ENCODE peak calls at places on chromosome 16, in ten cellular contexts. D, L, K, N, E, B, A, X, I and G are unnamed samples.

GRCh38 chr16:47258874-47259461 is 115.2 kb upstream of the NETO2 start:
- ATAC-seq in A (no peak), K (no peak), E (no peak), N (no peak), B (no peak), L (no peak), D (no peak), I (no peak), X (peak), G (no peak)

GRCh38 chr16:20329392-20330138 is 2.3 kb upstream of the GP2 start:
- ATAC-seq in B (no peak), K (no peak), X (no peak), N (no peak), D (peak), I (no peak), E (no peak), A (no peak), L (no peak), G (no peak)

GRCh38 chr16:75621170-75621477 is 2.0 kb downstream of the ADAT1 start:
- ATAC-seq in B (no peak), A (no peak), E (no peak), D (no peak), K (no peak), X (peak), N (no peak), I (no peak), L (no peak), G (no peak)

GRCh38 chr16:80993293-80993691 is 13.4 kb downstream of the CMC2 start:
- ATAC-seq in I (no peak), B (peak), N (peak), X (peak), K (no peak), L (peak), A (no peak), D (peak), E (no peak), G (no peak)

GRCh38 chr16:55189975-55190636 is 133.9 kb upstream of the IRX6 start:
- ATAC-seq in K (no peak), B (no peak), E (no peak), L (no peak), X (no peak), A (no peak), N (no peak), D (no peak), I (no peak), G (no peak)

GRCh38 chr16:57643166-57643813 is 14.9 kb downstream of the ADGRG1 start:
- ATAC-seq in E (no peak), I (no peak), X (peak), D (no peak), A (no peak), K (no peak), N (no peak), B (peak), L (no peak), G (no peak)

GRCh38 chr16:3857189-3858013 is 23.1 kb downstream of the CREBBP start:
- ATAC-seq in I (peak), K (peak), L (peak), E (peak), A (peak), D (peak), X (no peak), B (peak), N (peak), G (peak)

GRCh38 chr16:30934827-30935557 is 11.6 kb downstream of the FBXL19 start:
- ATAC-seq in A (peak), I (peak), K (peak), D (peak), L (no peak), X (peak), E (peak), N (no peak), B (peak), G (peak)

GRCh38 chr16:68548947-68549346 is 9.9 kb downstream of the ZFP90 start:
- ATAC-seq in L (no peak), K (peak), X (no peak), B (no peak), D (no peak), A (peak), I (peak), N (no peak), E (peak), G (no peak)

GRCh38 chr16:67555795-67556212 is 6.5 kb upstream of the CTCF start:
- ATAC-seq in I (peak), N (no peak), K (peak), B (no peak), A (peak), E (peak), D (no peak), L (no peak), X (peak), G (no peak)

GRCh38 chr16:89534147-89534788 is 26.1 kb downstream of the SPG7 start:
- ATAC-seq in B (peak), N (peak), X (no peak), A (peak), K (peak), I (peak), D (peak), L (peak), E (peak), G (peak)

GRCh38 chr16:86924537-86924936 is 346.2 kb downstream of the FOXL1 start:
- ATAC-seq in E (no peak), K (no peak), L (no peak), N (no peak), A (no peak), X (no peak), B (no peak), I (no peak), D (no peak), G (no peak)

GRCh38 chr16:85474808-85475207 is 138.3 kb upstream of the GSE1 start:
- ATAC-seq in N (no peak), B (no peak), I (no peak), K (no peak), A (no peak), E (no peak), L (no peak), D (no peak), X (no peak), G (no peak)